ENCODE peak calls at places on chromosomes 11 and 22, in ten cellular contexts. D is GM06990, Z is sigmoid colon, E is lung, G is dorsolateral prefrontal cortex, N is aorta, M is lower lobe of right lung, Y is neuronal stem cell, A is upper lobe of right lung, B is cardiac muscle cell. V is an unnamed sample. For H3K27me3, the result is how much of the 10 kb centered on the place peaks cover.

GRCh38 chr11:92314499-92314898 is 89.9 kb downstream of the FAT3 start:
- DNase-seq in D (no peak), Z (no peak), E (no peak), G (no peak), N (no peak), M (no peak), Y (no peak), A (no peak), B (no peak), V (no peak)

GRCh38 chr11:125433454-125434121 is 62.5 kb downstream of the FEZ1 start:
- DNase-seq in D (no peak), Z (no peak), E (no peak), G (peak), N (no peak), M (no peak), Y (peak), A (no peak), B (peak), V (peak)

GRCh38 chr22:30471616-30472318 is at the start of gene SEC14L3:
- DNase-seq in D (no peak), Z (no peak), E (no peak), G (no peak), N (no peak), M (peak), Y (no peak), A (no peak), B (no peak), V (no peak)

GRCh38 chr22:32323513-32324164 is 34.0 kb upstream of the RFPL3 start:
- DNase-seq in D (no peak), Z (no peak), E (no peak), G (no peak), N (peak), M (no peak), Y (no peak), A (peak), B (no peak), V (peak)

GRCh38 chr11:122743949-122744876 is 88.7 kb downstream of the UBASH3B start:
- DNase-seq in D (peak), Z (peak), E (no peak), G (no peak), N (no peak), M (no peak), Y (no peak), A (no peak), B (no peak), V (peak)

GRCh38 chr11:61650781-61651571 is 29.2 kb upstream of the DAGLA start:
- DNase-seq in D (no peak), Z (no peak), E (no peak), G (no peak), N (no peak), M (no peak), Y (no peak), A (no peak), B (peak), V (no peak)

GRCh38 chr22:40709752-40710413 is 30.6 kb downstream of the MCHR1 start:
- DNase-seq in D (no peak), Z (peak), E (no peak), G (no peak), N (peak), M (no peak), Y (no peak), A (no peak), B (no peak), V (no peak)

GRCh38 chr11:70420496-70420895 is 22.2 kb downstream of the CTTN start:
- DNase-seq in D (no peak), Z (no peak), E (no peak), G (no peak), N (no peak), M (no peak), Y (no peak), A (no peak), B (no peak), V (peak)

GRCh38 chr11:35163707-35164496 is 24.9 kb downstream of the CD44 start:
- DNase-seq in D (no peak), Z (no peak), E (no peak), G (no peak), N (no peak), M (no peak), Y (no peak), A (no peak), B (no peak), V (no peak)

GRCh38 chr11:76666408-76666807 is 4.1 kb downstream of the LRRC32 start:
- DNase-seq in D (peak), Z (peak), E (no peak), G (peak), N (peak), M (peak), Y (no peak), A (peak), B (peak), V (peak)

GRCh38 chr22:30998329-30998728 is 29.3 kb downstream of the TUG1 start:
- DNase-seq in D (no peak), Z (no peak), E (no peak), G (no peak), N (no peak), M (no peak), Y (no peak), A (no peak), B (no peak), V (no peak)

GRCh38 chr22:35334010-35334409 is 34.3 kb downstream of the TOM1 start:
- DNase-seq in D (peak), Z (no peak), E (no peak), G (no peak), N (no peak), M (no peak), Y (no peak), A (no peak), B (no peak), V (no peak)

DNA sequence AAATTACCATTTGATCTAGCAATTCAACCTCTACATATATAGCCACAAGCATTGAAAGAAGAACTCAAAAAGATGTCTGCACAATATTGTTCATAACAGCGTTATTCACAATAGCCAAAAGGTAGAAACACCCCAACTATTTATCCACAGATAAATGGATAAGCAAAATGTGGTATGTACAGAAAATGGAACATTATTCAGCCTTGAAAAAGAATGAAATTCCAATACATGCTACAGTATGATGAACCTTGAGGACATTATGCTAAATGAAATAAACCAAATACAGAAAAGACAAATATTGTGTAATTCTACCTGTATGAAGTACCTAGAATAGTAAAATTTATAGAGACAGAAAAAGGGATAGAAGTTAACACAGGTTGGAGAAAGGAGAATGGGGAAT is 2.6 kb upstream of the ETS1 start:
- DNase-seq in D (no peak), Z (no peak), E (no peak), G (no peak), N (no peak), M (no peak), Y (no peak), A (no peak), B (no peak), V (no peak)
- H3K27me3 ChIP-seq in D (under half), Z (under half), E (under half), G (under half), N (under half), M (under half), Y (under half), A (under half), B (half or more), V (half or more)

DNA sequence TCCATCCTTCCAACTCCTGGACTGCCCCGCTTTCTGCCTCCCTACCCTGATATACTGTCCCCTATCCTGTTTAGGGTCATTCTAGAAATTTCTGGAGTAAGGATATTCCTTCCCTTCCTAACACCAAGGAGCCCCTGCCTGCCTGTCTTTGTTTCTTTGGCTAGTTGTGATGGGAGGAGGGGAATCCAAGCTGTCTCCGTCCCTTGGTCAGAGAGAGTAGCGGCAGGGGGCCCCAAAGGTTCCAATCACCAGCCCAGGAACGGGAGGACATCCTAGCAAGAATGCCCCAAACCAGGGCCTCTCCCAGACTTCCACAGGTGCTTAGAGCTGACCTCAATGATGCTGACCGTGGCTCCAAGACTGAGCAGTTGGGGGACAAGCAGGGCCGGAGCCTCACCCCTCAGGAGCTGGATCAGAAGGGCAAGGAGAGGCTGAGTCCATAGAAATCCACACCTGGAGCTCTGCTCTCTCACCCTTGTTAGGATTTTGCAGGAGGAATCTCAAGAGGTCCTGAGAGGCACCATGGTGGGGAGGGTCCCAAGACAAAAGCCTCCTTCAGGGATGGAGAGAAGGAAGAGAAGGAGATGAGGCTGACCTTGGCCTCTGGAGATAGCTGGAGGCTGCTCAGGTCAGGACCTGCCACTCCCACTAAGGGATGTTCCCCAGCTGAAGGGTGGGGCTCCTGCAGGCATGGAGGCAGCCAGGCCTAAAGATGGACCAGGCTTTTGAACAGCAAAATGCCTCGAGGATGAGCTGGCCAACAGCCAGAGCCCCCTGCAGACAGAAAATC is 13.6 kb downstream of the SLC22A12 start:
- DNase-seq in D (no peak), Z (no peak), E (no peak), G (no peak), N (no peak), M (no peak), Y (no peak), A (no peak), B (no peak), V (peak)
- H3K27me3 ChIP-seq in D (under half), Z (under half), E (under half), G (under half), N (under half), M (under half), Y (under half), A (under half), B (under half), V (under half)

DNA sequence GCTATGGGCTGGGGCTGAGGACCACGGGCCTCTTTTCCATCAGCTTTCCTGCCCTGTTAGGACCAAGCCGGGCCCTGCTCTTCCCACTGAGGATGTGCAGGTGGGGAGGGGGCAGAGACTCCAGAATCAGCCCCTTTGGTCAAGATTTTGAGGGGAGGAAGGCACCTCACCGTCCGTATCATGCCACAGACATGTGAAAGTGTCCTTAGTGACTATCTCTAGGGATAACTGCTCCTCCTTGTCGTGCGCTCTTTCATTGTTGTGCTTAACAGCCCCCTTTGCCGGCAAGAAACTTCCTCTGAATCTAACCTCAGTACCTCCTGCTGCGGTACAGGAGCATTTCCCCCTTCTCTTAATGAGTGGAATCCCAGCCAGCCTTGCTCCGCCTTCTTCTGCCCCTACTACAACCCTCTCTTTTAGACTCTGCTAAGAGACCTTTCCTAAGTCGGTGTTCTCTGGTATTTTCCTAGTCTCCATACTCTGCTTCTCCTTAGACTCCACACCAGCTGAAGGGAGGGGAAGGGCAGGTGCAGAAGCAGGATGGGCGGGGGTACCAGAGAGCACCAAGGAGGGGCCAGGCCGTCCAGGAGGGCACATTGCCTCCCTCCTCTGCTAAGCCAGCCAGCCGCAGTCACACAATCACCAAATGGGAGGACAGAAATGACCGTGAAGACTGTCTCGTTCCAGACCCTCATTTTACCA is 1.4 kb upstream of the B3GAT1 start:
- DNase-seq in D (no peak), Z (no peak), E (no peak), G (no peak), N (peak), M (no peak), Y (no peak), A (no peak), B (no peak), V (peak)
- H3K27me3 ChIP-seq in D (under half), Z (half or more), E (under half), G (under half), N (under half), M (half or more), Y (under half), A (half or more), B (half or more), V (under half)

GRCh38 chr11:64705501-64705900 is 17.5 kb downstream of the NRXN2 start:
- DNase-seq in D (no peak), Z (no peak), E (no peak), G (no peak), N (no peak), M (no peak), Y (no peak), A (peak), B (no peak), V (no peak)
- H3K27me3 ChIP-seq in D (under half), Z (under half), E (under half), G (under half), N (under half), M (under half), Y (under half), A (half or more), B (under half), V (under half)

DNA sequence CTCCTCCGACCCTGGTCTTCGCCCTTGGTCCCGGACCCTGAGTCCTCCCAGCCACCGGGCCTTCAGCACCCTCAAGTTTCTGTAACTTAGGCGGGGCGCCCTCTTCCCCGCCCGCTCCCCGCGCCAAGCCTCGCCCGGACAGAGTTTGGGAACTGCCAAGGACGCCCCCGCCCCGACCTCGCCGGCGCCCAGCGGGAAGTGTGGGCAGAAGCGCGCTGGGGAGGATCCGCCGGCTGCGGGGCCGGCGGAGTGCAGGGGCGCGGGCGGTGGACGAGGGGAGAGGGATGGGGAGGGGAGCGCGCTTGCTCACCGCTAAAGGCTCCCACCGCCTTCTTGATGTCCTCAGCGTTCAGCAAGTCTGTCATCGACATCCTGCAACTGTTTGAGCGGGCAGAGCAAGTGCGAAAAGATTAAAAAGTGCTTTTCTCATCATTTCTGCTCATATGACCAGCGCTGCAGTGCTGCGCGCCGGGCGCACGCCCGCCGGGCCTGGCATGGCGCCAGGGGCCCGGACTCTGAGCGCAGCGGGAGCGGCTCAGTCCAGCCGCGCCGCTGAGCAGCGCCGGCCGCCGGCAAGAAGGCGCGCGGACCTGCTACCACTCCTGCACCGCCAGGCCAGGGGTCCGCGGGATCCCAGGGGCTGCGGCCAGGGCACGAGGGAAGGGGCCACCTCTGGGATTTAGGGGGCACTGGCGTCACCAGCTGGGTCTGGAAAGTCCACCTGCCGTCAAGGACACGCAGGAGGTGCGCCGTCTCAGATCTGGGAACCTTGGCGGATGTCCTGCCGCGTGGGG is at the start of gene PVALB:
- DNase-seq in D (no peak), Z (no peak), E (no peak), G (no peak), N (no peak), M (peak), Y (no peak), A (no peak), B (peak), V (peak)
- H3K27me3 ChIP-seq in D (under half), Z (half or more), E (under half), G (under half), N (under half), M (half or more), Y (under half), A (half or more), B (half or more), V (half or more)